ENCODE peak calls at places on chromosomes 1 and 21, in four cellular contexts. F is OCI-LY7, W is PC-3, M is adipocyte. S is an unnamed sample.

GRCh38 chr1:153688736-153689328 is 10.3 kb downstream of the NPR1 start:
- DNase-seq in W (no peak), F (no peak), M (no peak), S (no peak)

GRCh38 chr1:44632511-44633072 is 41.7 kb downstream of the TMEM53 start:
- DNase-seq in W (no peak), F (no peak), M (no peak), S (peak; percentile 47)

GRCh38 chr1:18934205-18935000 is 22.1 kb downstream of the IFFO2 start:
- DNase-seq in M (no peak), W (no peak), F (no peak), S (no peak)

GRCh38 chr21:27202301-27202700 is 235.4 kb upstream of the ADAMTS5 start:
- DNase-seq in W (no peak), F (no peak), M (no peak), S (no peak)

GRCh38 chr1:165287781-165288180 is 68.7 kb downstream of the LMX1A start:
- DNase-seq in F (no peak), W (no peak), M (no peak), S (no peak)

GRCh38 chr1:109256971-109257681 is 7.8 kb downstream of the CELSR2 start:
- DNase-seq in W (peak; percentile 84), F (no peak), M (no peak), S (no peak)

GRCh38 chr1:37989381-37989930 is 366 bp downstream of the SF3A3 start:
- DNase-seq in F (peak; percentile 56), W (peak; percentile 47), M (peak; percentile 65), S (peak; percentile 53)

GRCh38 chr1:48728599-48728998 is 48.1 kb downstream of the BEND5 start:
- DNase-seq in W (no peak), F (no peak), M (no peak), S (no peak)

GRCh38 chr1:119816407-119816806 is 5.1 kb upstream of the REG4 start:
- DNase-seq in W (peak; percentile 26), F (no peak), M (no peak), S (peak; percentile 31)

GRCh38 chr1:183391863-183392262 is 26.3 kb downstream of the NMNAT2 start:
- DNase-seq in F (no peak), M (no peak), W (no peak), S (no peak)

GRCh38 chr1:37606481-37607263 is 10.9 kb upstream of the GNL2 start:
- DNase-seq in M (peak; percentile 80), W (no peak), F (no peak), S (peak; percentile 62)

GRCh38 chr1:192980856-192981255 is 78.3 kb downstream of the UCHL5 start:
- DNase-seq in M (no peak), F (no peak), W (peak; percentile 24), S (no peak)

GRCh38 chr1:156804572-156805243 is 11.9 kb downstream of the SH2D2A start:
- DNase-seq in F (no peak), M (peak; percentile 47), W (no peak), S (peak; percentile 38)

GRCh38 chr1:203627819-203628184 is 1.2 kb downstream of the ATP2B4 start:
- DNase-seq in F (peak; percentile 35), W (peak; percentile 58), M (peak; percentile 68), S (peak; percentile 55)

GRCh38 chr1:10473145-10473765 is 926 bp upstream of the DFFA start:
- DNase-seq in W (no peak), F (peak; percentile 40), M (no peak), S (no peak)

GRCh38 chr1:92973203-92973907 is 12.1 kb upstream of the DIPK1A start:
- DNase-seq in W (no peak), M (no peak), F (peak; percentile 68), S (no peak)

GRCh38 chr1:27000092-27000816 is 6.8 kb downstream of the TRNP1 start:
- DNase-seq in M (no peak), W (no peak), F (no peak), S (peak; percentile 55)

GRCh38 chr1:26998319-26999300 is 5.1 kb downstream of the TRNP1 start:
- DNase-seq in W (peak; percentile 93), F (no peak), M (peak; percentile 53), S (no peak)

GRCh38 chr1:27001570-27002360 is 8.3 kb downstream of the TRNP1 start:
- DNase-seq in W (peak; percentile 46), F (peak; percentile 43), M (peak; percentile 27), S (no peak)

GRCh38 chr1:27000817-27001460 is 7.4 kb downstream of the TRNP1 start:
- DNase-seq in W (no peak), F (no peak), M (no peak), S (no peak)

GRCh38 chr1:26999440-26999987 is 6.0 kb downstream of the TRNP1 start:
- DNase-seq in F (no peak), M (peak; percentile 99), W (peak; percentile 96), S (peak; percentile 93)
- H3K4me3 ChIP-seq in F (no peak overlapping the region), M (peak overlapping the region; percentile 7), W (peak overlapping the region; percentile 8), S (no peak overlapping the region)

DNA sequence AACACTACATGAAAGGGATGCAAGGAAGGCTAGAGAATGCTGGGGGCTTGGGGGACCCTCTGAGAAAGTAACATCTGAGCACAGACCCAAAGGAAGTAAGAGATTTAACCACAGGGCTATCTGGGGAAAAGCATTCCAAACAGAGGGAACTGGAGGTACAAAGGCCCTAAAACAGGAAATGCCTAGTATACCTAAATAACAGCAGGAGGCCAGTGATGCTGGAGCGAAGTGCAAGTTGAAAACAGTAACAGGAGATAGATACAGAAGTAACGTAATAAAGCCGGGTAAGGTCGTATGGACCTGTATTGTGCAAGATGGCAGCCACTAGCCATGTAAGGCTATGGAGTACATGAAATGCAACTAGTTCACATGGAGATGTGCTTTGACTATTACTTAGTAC is 52.1 kb downstream of the CD34 start:
- DNase-seq in M (no peak), W (no peak), F (no peak), S (peak; percentile 85)
- H3K4me3 ChIP-seq in M (no peak overlapping the region), W (no peak overlapping the region), F (no peak overlapping the region), S (no peak overlapping the region)

GRCh38 chr1:2314803-2315710 is 76.3 kb downstream of the MORN1 start:
- DNase-seq in M (peak; percentile 79), F (peak; percentile 28), W (peak; percentile 53), S (no peak)
- H3K4me3 ChIP-seq in M (no peak overlapping the region), F (no peak overlapping the region), W (peak overlapping the region; percentile 65), S (peak overlapping the region; percentile 57)

GRCh38 chr1:248818505-248819374 is 7.0 kb downstream of the SH3BP5L start:
- DNase-seq in F (no peak), M (no peak), W (no peak), S (no peak)

GRCh38 chr1:248815407-248816034 is 10.2 kb downstream of the SH3BP5L start:
- DNase-seq in M (no peak), F (no peak), W (no peak), S (no peak)

GRCh38 chr1:248817065-248817464 is 8.7 kb downstream of the SH3BP5L start:
- DNase-seq in M (no peak), W (no peak), F (no peak), S (no peak)

GRCh38 chr1:248814351-248814750 is 11.4 kb downstream of the SH3BP5L start:
- DNase-seq in F (no peak), M (no peak), W (no peak), S (no peak)

DNA sequence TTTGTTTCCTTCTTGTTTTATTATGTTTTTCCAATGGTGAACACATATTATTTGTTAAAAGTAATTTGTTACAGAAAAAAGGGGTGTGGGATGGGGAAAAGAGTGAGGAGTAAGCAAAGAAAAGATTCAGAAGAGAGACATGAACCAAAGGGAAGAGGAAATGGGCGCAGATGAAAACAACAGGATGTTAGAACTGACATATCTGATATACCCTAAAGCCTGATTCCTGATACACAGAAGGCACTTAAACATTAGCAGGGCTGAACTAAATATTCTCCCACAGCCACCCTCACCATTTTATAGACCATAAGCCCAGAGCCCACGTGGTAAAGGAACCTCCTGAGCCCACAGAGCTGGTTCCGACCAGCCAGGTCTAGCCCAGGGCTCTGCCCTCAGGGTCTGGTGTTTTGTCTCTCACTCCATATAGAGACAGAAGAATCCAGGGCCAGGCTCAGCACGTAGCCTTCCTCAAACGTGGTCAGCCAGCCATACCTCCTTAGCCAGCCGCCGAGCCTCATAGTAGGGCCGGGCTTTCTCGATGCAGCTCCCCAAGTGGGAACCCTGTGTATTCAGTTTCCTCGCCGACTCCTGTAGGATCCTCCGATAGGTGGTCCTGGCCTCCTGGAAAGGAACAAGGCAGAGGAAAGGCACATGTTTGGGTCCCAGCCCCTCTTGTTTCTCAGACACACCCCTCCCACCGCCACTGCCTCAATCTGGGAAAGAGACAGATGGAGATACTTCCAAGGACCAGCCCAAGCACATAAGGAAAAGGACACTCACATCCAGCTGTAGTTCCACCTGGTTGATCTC is 9.5 kb downstream of the SH3BP5L start:
- DNase-seq in W (no peak), F (no peak), M (no peak), S (no peak)
- H3K4me3 ChIP-seq in W (no peak overlapping the region), F (no peak overlapping the region), M (no peak overlapping the region), S (no peak overlapping the region)

DNA sequence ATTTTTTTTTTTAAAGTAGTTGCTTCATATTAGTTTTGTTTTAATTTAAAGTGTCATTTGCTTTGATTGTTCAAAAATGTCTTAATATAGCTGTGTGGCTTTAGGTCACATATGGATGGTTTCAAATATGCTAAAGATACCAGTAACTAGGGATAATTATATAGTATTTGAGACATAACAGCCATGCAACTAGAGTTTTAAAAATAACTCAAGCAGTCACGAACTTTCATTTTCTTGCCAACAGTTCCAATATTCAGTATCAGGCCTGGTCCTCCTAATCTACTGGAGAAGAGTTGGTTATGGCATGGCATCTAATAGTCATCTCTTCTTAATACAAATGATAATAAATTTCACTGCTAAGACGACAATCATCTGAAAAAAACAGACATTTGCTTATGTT is 24.0 kb upstream of the A3GALT2 start:
- DNase-seq in W (no peak), M (peak; percentile 62), F (no peak), S (peak; percentile 34)
- H3K4me3 ChIP-seq in W (no peak overlapping the region), M (peak overlapping the region; percentile 90), F (no peak overlapping the region), S (peak overlapping the region; percentile 8)

GRCh38 chr1:107057197-107058133 is 991 bp downstream of the PRMT6 start:
- DNase-seq in W (peak; percentile 64), F (peak; percentile 78), M (peak; percentile 81), S (peak; percentile 54)

GRCh38 chr1:107056426-107057196 is at the start of gene PRMT6:
- DNase-seq in W (peak; percentile 79), M (peak; percentile 87), F (peak; percentile 89), S (peak; percentile 71)

GRCh38 chr1:107061886-107062285 is 5.4 kb downstream of the PRMT6 start:
- DNase-seq in M (no peak), F (no peak), W (no peak), S (no peak)

GRCh38 chr1:107058245-107059032 is 2.0 kb downstream of the PRMT6 start:
- DNase-seq in W (no peak), M (peak; percentile 1), F (peak; percentile 15), S (no peak)
- H3K4me3 ChIP-seq in W (peak overlapping the region; percentile 97), M (peak overlapping the region; percentile 100), F (peak overlapping the region; percentile 83), S (no peak overlapping the region)

S was measured in choroid plexus epithelial cell.